ENCODE peak calls at places on chromosomes 16 and 17, in six cellular contexts. A is iPS DF 19.7; F is activated naive CD4-positive, alpha-beta T cell; Y is fibroblast of the aortic adventitia; H is T-cell; R is dorsolateral prefrontal cortex. C is an unnamed sample.

GRCh38 chr17:32021618-32021955 is 14.4 kb downstream of the LRRC37B start:
- DNase-seq in A (no peak), F (no peak), Y (no peak), H (no peak), R (no peak), C (no peak)

GRCh38 chr17:66673668-66674276 is 161.1 kb upstream of the CACNG5 start:
- DNase-seq in A (peak), F (no peak), Y (peak), H (peak), R (peak), C (peak)

GRCh38 chr17:79646721-79647455 is 36.0 kb upstream of the RBFOX3 start:
- DNase-seq in A (no peak), F (no peak), Y (no peak), H (no peak), R (peak), C (no peak)

GRCh38 chr17:28597606-28598383 is 1.0 kb downstream of the SPAG5 start:
- DNase-seq in A (no peak), F (no peak), Y (no peak), H (no peak), R (no peak), C (no peak)

GRCh38 chr17:76204277-76204676 is 36.0 kb downstream of the RNF157 start:
- DNase-seq in A (no peak), F (no peak), Y (peak), H (no peak), R (no peak), C (no peak)

GRCh38 chr17:57935833-57936807 is 19.1 kb downstream of the CUEDC1 start:
- DNase-seq in A (no peak), F (no peak), Y (peak), H (no peak), R (peak), C (no peak)

GRCh38 chr17:51640108-51640622 is 379.8 kb downstream of the UTP18 start:
- DNase-seq in A (no peak), F (no peak), Y (no peak), H (no peak), R (no peak), C (no peak)

GRCh38 chr17:27646232-27646631 is 15.2 kb downstream of the LGALS9 start:
- DNase-seq in A (no peak), F (no peak), Y (no peak), H (no peak), R (no peak), C (no peak)

GRCh38 chr16:84718-85452 is 6.9 kb downstream of the MPG start:
- DNase-seq in A (no peak), F (no peak), Y (peak), H (peak), R (peak), C (no peak)

GRCh38 chr17:69062860-69063621 is 2.3 kb upstream of the ABCA9 start:
- DNase-seq in A (no peak), F (no peak), Y (peak), H (no peak), R (no peak), C (no peak)

GRCh38 chr16:51276335-51276734 is 125.3 kb upstream of the SALL1 start:
- DNase-seq in A (no peak), F (no peak), Y (no peak), H (no peak), R (no peak), C (no peak)

GRCh38 chr17:10790491-10791401 is 13.2 kb downstream of the TMEM238L start:
- DNase-seq in A (no peak), F (no peak), Y (no peak), H (no peak), R (no peak), C (no peak)

GRCh38 chr17:48261297-48261880 is 153.8 kb downstream of the SNX11 start:
- DNase-seq in A (peak), F (no peak), Y (no peak), H (no peak), R (no peak), C (no peak)

GRCh38 chr17:10574324-10574723 is 24.9 kb upstream of the MYH2 start:
- DNase-seq in A (no peak), F (no peak), Y (no peak), H (no peak), R (no peak), C (no peak)

GRCh38 chr16:12321363-12321762 is 344.8 kb downstream of the SNX29 start:
- DNase-seq in A (no peak), F (no peak), Y (no peak), H (no peak), R (no peak), C (no peak)

GRCh38 chr17:43431741-43432523 is 33.1 kb downstream of the ARL4D start:
- DNase-seq in A (no peak), F (no peak), Y (peak), H (no peak), R (no peak), C (no peak)

GRCh38 chr17:61407211-61407911 is 7.7 kb downstream of the TBX2 start:
- DNase-seq in A (no peak), F (no peak), Y (no peak), H (no peak), R (no peak), C (no peak)

GRCh38 chr17:29376667-29377268 is 13.4 kb upstream of the TAOK1 start:
- DNase-seq in A (no peak), F (no peak), Y (peak), H (no peak), R (peak), C (peak)

GRCh38 chr16:46765050-46765449 is 16.9 kb upstream of the MYLK3 start:
- DNase-seq in A (no peak), F (no peak), Y (no peak), H (no peak), R (no peak), C (no peak)

GRCh38 chr17:9935408-9935807 is 30.3 kb upstream of the RCVRN start:
- DNase-seq in A (no peak), F (no peak), Y (no peak), H (no peak), R (no peak), C (no peak)

GRCh38 chr17:6786618-6787017 is 10.6 kb downstream of the FBXO39 start:
- DNase-seq in A (no peak), F (no peak), Y (peak), H (no peak), R (no peak), C (no peak)

GRCh38 chr17:56142325-56142724 is 10.9 kb upstream of the ANKFN1 start:
- DNase-seq in A (no peak), F (no peak), Y (peak), H (no peak), R (no peak), C (no peak)

GRCh38 chr16:86962913-86963312 is 354.3 kb downstream of the C16orf95 start:
- DNase-seq in A (no peak), F (no peak), Y (no peak), H (no peak), R (no peak), C (no peak)

GRCh38 chr17:28725166-28725659 is 820 bp downstream of the TLCD1 start:
- DNase-seq in A (no peak), F (no peak), Y (peak), H (no peak), R (no peak), C (no peak)

GRCh38 chr17:81305051-81305630 is 10.0 kb upstream of the SLC38A10 start:
- DNase-seq in A (no peak), F (no peak), Y (no peak), H (no peak), R (no peak), C (no peak)

GRCh38 chr16:13070268-13070667 is 168.9 kb downstream of the SHISA9 start:
- DNase-seq in A (peak), F (no peak), Y (no peak), H (no peak), R (peak), C (peak)

GRCh38 chr16:65532218-65532617 is 410.4 kb upstream of the CDH11 start:
- DNase-seq in A (no peak), F (no peak), Y (no peak), H (no peak), R (no peak), C (no peak)

GRCh38 chr16:8712589-8713361 is 38.4 kb downstream of the ABAT start:
- DNase-seq in A (no peak), F (no peak), Y (no peak), H (no peak), R (peak), C (peak)

GRCh38 chr17:61279476-61280145 is 120.0 kb upstream of the TBX2 start:
- DNase-seq in A (no peak), F (no peak), Y (peak), H (no peak), R (no peak), C (no peak)

GRCh38 chr16:89921699-89922476 is 1.3 kb upstream of the TUBB3 start:
- DNase-seq in A (no peak), F (no peak), Y (peak), H (no peak), R (no peak), C (no peak)

GRCh38 chr16:30551781-30552180 is 6.4 kb downstream of the ZNF764 start:
- DNase-seq in A (no peak), F (no peak), Y (no peak), H (peak), R (no peak), C (no peak)

GRCh38 chr17:80789356-80789902 is 202.2 kb upstream of the CHMP6 start:
- DNase-seq in A (no peak), F (no peak), Y (peak), H (no peak), R (no peak), C (no peak)

GRCh38 chr17:2897605-2898004 is 101.4 kb downstream of the RAP1GAP2 start:
- DNase-seq in A (no peak), F (no peak), Y (no peak), H (no peak), R (no peak), C (no peak)

GRCh38 chr17:81869221-81870154 is 1.6 kb downstream of the ARHGDIA start:
- DNase-seq in A (no peak), F (no peak), Y (peak), H (peak), R (no peak), C (no peak)